ENCODE peak calls at places on chromosomes 1 and 21, in four cellular contexts. One of them, this sample, is unnamed.

GRCh38 chr1:204367956-204368355 is 8.2 kb upstream of the PLEKHA6 start:
- DNase-seq in naive thymus-derived CD8-positive, alpha-beta T cell: no peak
- DNase-seq in bronchial epithelial cell: no peak
- DNase-seq in HCT116: no peak
- DNase-seq in this sample: no peak

GRCh38 chr1:20183876-20184275 is 2.0 kb upstream of the UBXN10 start:
- DNase-seq in naive thymus-derived CD8-positive, alpha-beta T cell: peak
- DNase-seq in HCT116: no peak
- DNase-seq in bronchial epithelial cell: no peak
- DNase-seq in this sample: no peak

GRCh38 chr21:42830456-42831455 is 48.6 kb downstream of the WDR4 start:
- DNase-seq in HCT116: no peak
- DNase-seq in naive thymus-derived CD8-positive, alpha-beta T cell: no peak
- DNase-seq in bronchial epithelial cell: no peak
- DNase-seq in this sample: no peak

GRCh38 chr1:72101840-72102632 is 180.3 kb downstream of the NEGR1 start:
- DNase-seq in HCT116: no peak
- DNase-seq in bronchial epithelial cell: no peak
- DNase-seq in naive thymus-derived CD8-positive, alpha-beta T cell: no peak
- DNase-seq in this sample: no peak

GRCh38 chr1:149849947-149850360 is 49.4 kb upstream of the BOLA1 start:
- DNase-seq in bronchial epithelial cell: peak
- DNase-seq in HCT116: no peak
- DNase-seq in naive thymus-derived CD8-positive, alpha-beta T cell: no peak
- DNase-seq in this sample: no peak

GRCh38 chr1:84407524-84408318 is 9.4 kb downstream of the DNASE2B start:
- DNase-seq in HCT116: no peak
- DNase-seq in naive thymus-derived CD8-positive, alpha-beta T cell: no peak
- DNase-seq in bronchial epithelial cell: no peak
- DNase-seq in this sample: no peak

GRCh38 chr1:15400627-15401026 is 9.1 kb upstream of the EFHD2 start:
- DNase-seq in naive thymus-derived CD8-positive, alpha-beta T cell: no peak
- DNase-seq in bronchial epithelial cell: peak
- DNase-seq in HCT116: no peak
- DNase-seq in this sample: no peak

GRCh38 chr1:15089244-15089992 is 64.1 kb upstream of the TMEM51 start:
- DNase-seq in HCT116: no peak
- DNase-seq in naive thymus-derived CD8-positive, alpha-beta T cell: no peak
- DNase-seq in bronchial epithelial cell: peak
- DNase-seq in this sample: no peak

GRCh38 chr1:218957971-218958370 is 215.7 kb upstream of the LYPLAL1 start:
- DNase-seq in HCT116: no peak
- DNase-seq in naive thymus-derived CD8-positive, alpha-beta T cell: no peak
- DNase-seq in bronchial epithelial cell: no peak
- DNase-seq in this sample: no peak

GRCh38 chr1:1230656-1231399 is 973 bp downstream of the SDF4 start:
- DNase-seq in bronchial epithelial cell: peak
- DNase-seq in naive thymus-derived CD8-positive, alpha-beta T cell: no peak
- DNase-seq in HCT116: peak
- DNase-seq in this sample: no peak

GRCh38 chr1:39268112-39268581 is 63.7 kb downstream of the MACF1 start:
- DNase-seq in naive thymus-derived CD8-positive, alpha-beta T cell: no peak
- DNase-seq in HCT116: no peak
- DNase-seq in bronchial epithelial cell: peak
- DNase-seq in this sample: peak

GRCh38 chr21:17343055-17343454 is 169.8 kb upstream of the CXADR start:
- DNase-seq in naive thymus-derived CD8-positive, alpha-beta T cell: no peak
- DNase-seq in bronchial epithelial cell: peak
- DNase-seq in HCT116: no peak
- DNase-seq in this sample: peak

GRCh38 chr1:54356680-54357147 is 49.5 kb downstream of the SSBP3 start:
- DNase-seq in naive thymus-derived CD8-positive, alpha-beta T cell: peak
- DNase-seq in HCT116: no peak
- DNase-seq in bronchial epithelial cell: no peak
- DNase-seq in this sample: no peak

GRCh38 chr1:215863796-215864195 is 296.7 kb downstream of the KCTD3 start:
- DNase-seq in naive thymus-derived CD8-positive, alpha-beta T cell: no peak
- DNase-seq in HCT116: no peak
- DNase-seq in bronchial epithelial cell: no peak
- DNase-seq in this sample: no peak

GRCh38 chr21:38925923-38926322 is 120.2 kb downstream of the ETS2 start:
- DNase-seq in bronchial epithelial cell: peak
- DNase-seq in naive thymus-derived CD8-positive, alpha-beta T cell: no peak
- DNase-seq in HCT116: no peak
- DNase-seq in this sample: no peak

GRCh38 chr1:26700711-26701110 is 4.9 kb downstream of the ARID1A start:
- DNase-seq in HCT116: no peak
- DNase-seq in bronchial epithelial cell: peak
- DNase-seq in naive thymus-derived CD8-positive, alpha-beta T cell: no peak
- DNase-seq in this sample: no peak

GRCh38 chr1:1683104-1683905 is 9.3 kb downstream of the SLC35E2B start:
- DNase-seq in bronchial epithelial cell: no peak
- DNase-seq in HCT116: no peak
- DNase-seq in naive thymus-derived CD8-positive, alpha-beta T cell: no peak
- DNase-seq in this sample: no peak

GRCh38 chr1:12087797-12088314 is 24.8 kb downstream of the TNFRSF8 start:
- DNase-seq in naive thymus-derived CD8-positive, alpha-beta T cell: no peak
- DNase-seq in bronchial epithelial cell: no peak
- DNase-seq in HCT116: no peak
- DNase-seq in this sample: no peak

GRCh38 chr21:21439761-21440160 is 441.6 kb downstream of the NCAM2 start:
- DNase-seq in bronchial epithelial cell: no peak
- DNase-seq in naive thymus-derived CD8-positive, alpha-beta T cell: no peak
- DNase-seq in HCT116: no peak
- DNase-seq in this sample: no peak

GRCh38 chr1:64980745-64981601 is 14.6 kb upstream of the JAK1 start:
- DNase-seq in HCT116: no peak
- DNase-seq in bronchial epithelial cell: peak
- DNase-seq in naive thymus-derived CD8-positive, alpha-beta T cell: no peak
- DNase-seq in this sample: no peak

GRCh38 chr1:201538618-201539551 is at the start of gene NAV1:
- DNase-seq in HCT116: no peak
- DNase-seq in naive thymus-derived CD8-positive, alpha-beta T cell: no peak
- DNase-seq in bronchial epithelial cell: no peak
- DNase-seq in this sample: no peak